ENCODE peak calls at places on chromosomes 1 and 21, in seven cellular contexts. K is endothelial cell of umbilical vein; X is uterus; S is right lobe of liver; Z is CD4-positive, alpha-beta T cell; J is stomach; L is aorta. R is an unnamed sample. For H3K9me3, the result is how much of the 10 kb centered on the place peaks cover.

GRCh38 chr1:19250629-19251304 is 557 bp downstream of the EMC1 start:
- DNase-seq in K (no peak), X (no peak), S (no peak), Z (no peak), J (no peak), L (no peak), R (no peak)

GRCh38 chr1:223076382-223076781 is 66.7 kb downstream of the TLR5 start:
- DNase-seq in K (no peak), X (no peak), S (no peak), Z (no peak), J (no peak), L (no peak), R (no peak)

GRCh38 chr1:196309386-196309785 is 298.9 kb downstream of the KCNT2 start:
- DNase-seq in K (peak), X (no peak), S (no peak), Z (no peak), J (no peak), L (no peak), R (no peak)

GRCh38 chr1:30257322-30257721 is 466.1 kb downstream of the MATN1 start:
- DNase-seq in K (no peak), X (no peak), S (no peak), Z (no peak), J (no peak), L (no peak), R (no peak)

GRCh38 chr1:42340093-42340492 is 5.1 kb upstream of the FOXJ3 start:
- DNase-seq in K (no peak), X (no peak), S (no peak), Z (no peak), J (peak), L (no peak), R (no peak)

GRCh38 chr1:219215477-219215876 is 41.8 kb downstream of the LYPLAL1 start:
- DNase-seq in K (no peak), X (no peak), S (no peak), Z (no peak), J (no peak), L (no peak), R (no peak)

GRCh38 chr1:150464422-150464826 is 22.8 kb upstream of the TARS2 start:
- DNase-seq in K (peak), X (peak), S (peak), Z (peak), J (peak), L (no peak), R (peak)

GRCh38 chr1:947958-948357 is 11.1 kb downstream of the NOC2L start:
- DNase-seq in K (no peak), X (no peak), S (no peak), Z (no peak), J (no peak), L (no peak), R (no peak)

GRCh38 chr1:109903371-109903930 is 7.2 kb upstream of the CSF1 start:
- DNase-seq in K (no peak), X (no peak), S (no peak), Z (no peak), J (no peak), L (no peak), R (no peak)

GRCh38 chr1:89273324-89273778 is 691 bp upstream of the GBP5 start:
- DNase-seq in K (no peak), X (no peak), S (no peak), Z (no peak), J (no peak), L (no peak), R (no peak)

GRCh38 chr1:241442686-241443085 is 76.9 kb downstream of the FH start:
- DNase-seq in K (no peak), X (no peak), S (no peak), Z (no peak), J (no peak), L (no peak), R (no peak)

GRCh38 chr1:156122519-156123355 is 8.2 kb downstream of the LMNA start:
- DNase-seq in K (peak), X (peak), S (peak), Z (no peak), J (peak), L (peak), R (no peak)

GRCh38 chr1:230681599-230681998 is 32.3 kb downstream of the AGT start:
- DNase-seq in K (peak), X (no peak), S (no peak), Z (no peak), J (no peak), L (no peak), R (no peak)

GRCh38 chr1:77143529-77144121 is 75.6 kb downstream of the PIGK start:
- DNase-seq in K (peak), X (no peak), S (no peak), Z (no peak), J (no peak), L (no peak), R (no peak)

GRCh38 chr1:221816899-221817298 is 75.0 kb upstream of the DUSP10 start:
- DNase-seq in K (no peak), X (no peak), S (no peak), Z (no peak), J (no peak), L (no peak), R (no peak)

GRCh38 chr1:157700305-157700704 is 264 bp downstream of the FCRL3 start:
- DNase-seq in K (no peak), X (no peak), S (no peak), Z (no peak), J (no peak), L (no peak), R (no peak)

GRCh38 chr1:26003262-26003661 is 5.4 kb upstream of the PAFAH2 start:
- DNase-seq in K (no peak), X (no peak), S (no peak), Z (no peak), J (no peak), L (peak), R (no peak)

GRCh38 chr1:235049217-235049616 is 79.4 kb downstream of the TOMM20 start:
- DNase-seq in K (no peak), X (no peak), S (no peak), Z (no peak), J (no peak), L (no peak), R (no peak)

GRCh38 chr1:21436488-21437340 is 3.2 kb upstream of the NBPF3 start:
- DNase-seq in K (no peak), X (no peak), S (no peak), Z (no peak), J (peak), L (no peak), R (no peak)

GRCh38 chr21:33028759-33029511 is 3.2 kb downstream of the OLIG2 start:
- DNase-seq in K (no peak), X (no peak), S (no peak), Z (no peak), J (no peak), L (no peak), R (no peak)

GRCh38 chr21:46627726-46628125 is 7.7 kb upstream of the PRMT2 start:
- DNase-seq in K (no peak), X (no peak), S (no peak), Z (no peak), J (no peak), L (no peak), R (no peak)

GRCh38 chr1:25904942-25905679 is 1.1 kb downstream of the STMN1 start:
- DNase-seq in K (peak), X (peak), S (peak), Z (peak), J (peak), L (peak), R (peak)

GRCh38 chr1:189117072-189117770 is 1360.4 kb downstream of the BRINP3 start:
- DNase-seq in K (no peak), X (no peak), S (no peak), Z (no peak), J (no peak), L (no peak), R (no peak)

GRCh38 chr21:44582980-44583799 is 2.8 kb upstream of the KRTAP10-5 start:
- DNase-seq in K (no peak), X (no peak), S (no peak), Z (no peak), J (no peak), L (no peak), R (no peak)

GRCh38 chr1:164565356-164565755 is 6.4 kb downstream of the PBX1 start:
- DNase-seq in K (no peak), X (no peak), S (no peak), Z (no peak), J (no peak), L (no peak), R (no peak)

GRCh38 chr21:40210251-40210650 is 343.0 kb downstream of the PCP4 start:
- DNase-seq in K (no peak), X (no peak), S (no peak), Z (no peak), J (no peak), L (no peak), R (no peak)
- H3K9me3 ChIP-seq in K (under half), X (under half), S (under half), Z (under half), J (under half), L (under half), R (under half)

GRCh38 chr1:15992187-15992553 is 11.9 kb upstream of the SRARP start:
- DNase-seq in K (no peak), X (no peak), S (no peak), Z (no peak), J (no peak), L (no peak), R (no peak)

GRCh38 chr1:15989776-15990175 is 13.9 kb upstream of the ZBTB17 start:
- DNase-seq in K (no peak), X (no peak), S (no peak), Z (no peak), J (no peak), L (no peak), R (no peak)

GRCh38 chr1:15991427-15992186 is 12.4 kb upstream of the SRARP start:
- DNase-seq in K (no peak), X (no peak), S (no peak), Z (no peak), J (no peak), L (no peak), R (no peak)

GRCh38 chr1:15985611-15986272 is 9.8 kb upstream of the ZBTB17 start:
- DNase-seq in K (no peak), X (no peak), S (no peak), Z (no peak), J (no peak), L (no peak), R (no peak)

DNA sequence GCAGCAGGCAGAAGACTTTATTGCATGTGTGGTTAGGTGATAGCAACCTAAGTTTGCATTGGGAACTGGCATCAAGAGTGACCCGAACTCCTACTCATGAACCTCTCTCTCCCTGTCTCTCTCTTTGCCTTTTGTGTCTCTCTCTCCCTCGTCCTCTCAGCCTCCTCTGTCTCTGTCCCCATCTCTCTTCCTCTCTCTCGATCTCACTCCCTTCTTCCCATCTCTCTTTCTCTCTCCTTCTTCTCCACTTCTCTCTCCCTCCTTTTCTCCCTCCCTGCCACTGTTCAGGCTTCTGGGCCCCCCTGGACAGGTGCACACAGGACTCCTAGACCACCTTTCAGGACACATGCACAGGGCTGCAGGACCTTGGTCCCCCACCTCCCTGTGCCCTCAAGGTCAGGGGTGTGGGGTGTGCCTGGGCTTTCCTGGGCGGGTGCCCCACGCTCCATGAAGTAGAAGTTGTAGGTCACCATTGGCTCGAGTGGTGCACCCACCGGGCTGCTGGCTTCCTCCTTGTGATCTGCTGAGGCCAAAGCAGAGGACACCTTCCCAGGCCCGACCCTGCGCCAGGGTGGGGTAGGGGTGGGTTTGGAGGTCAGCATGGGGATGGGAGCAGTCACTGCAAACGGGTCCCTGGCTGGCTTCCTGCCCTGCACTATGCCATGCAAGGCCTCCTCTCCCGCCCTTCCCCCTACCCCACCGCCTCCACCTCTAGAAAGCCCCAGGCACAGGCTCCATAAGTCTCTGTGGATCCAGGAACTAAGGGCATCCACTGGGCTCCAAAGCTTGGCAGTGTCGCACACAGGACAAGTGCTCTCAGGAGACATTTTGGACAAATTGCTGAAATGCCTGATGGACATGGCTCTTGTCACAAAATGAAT is 13.2 kb upstream of the ZBTB17 start:
- DNase-seq in K (no peak), X (no peak), S (no peak), Z (no peak), J (no peak), L (no peak), R (no peak)
- H3K9me3 ChIP-seq in K (under half), X (under half), S (under half), Z (under half), J (under half), L (under half), R (under half)

GRCh38 chr1:245363821-245364220 is 209.0 kb downstream of the KIF26B start:
- DNase-seq in K (no peak), X (no peak), S (no peak), Z (no peak), J (no peak), L (no peak), R (no peak)
- H3K9me3 ChIP-seq in K (under half), X (under half), S (under half), Z (under half), J (under half), L (under half), R (under half)

GRCh38 chr1:47643506-47644215 is 205.8 kb downstream of the FOXD2 start:
- DNase-seq in K (no peak), X (peak), S (no peak), Z (no peak), J (no peak), L (no peak), R (no peak)

GRCh38 chr1:47647327-47647845 is 209.5 kb downstream of the FOXD2 start:
- DNase-seq in K (no peak), X (no peak), S (no peak), Z (no peak), J (no peak), L (no peak), R (no peak)

GRCh38 chr1:47644216-47644581 is 206.4 kb downstream of the FOXD2 start:
- DNase-seq in K (no peak), X (no peak), S (no peak), Z (no peak), J (no peak), L (no peak), R (no peak)

GRCh38 chr1:47650205-47650604 is 212.4 kb downstream of the FOXD2 start:
- DNase-seq in K (peak), X (no peak), S (peak), Z (no peak), J (peak), L (no peak), R (no peak)

GRCh38 chr1:47646676-47647075 is 208.8 kb downstream of the FOXD2 start:
- DNase-seq in K (no peak), X (no peak), S (no peak), Z (no peak), J (no peak), L (no peak), R (no peak)
- H3K9me3 ChIP-seq in K (under half), X (under half), S (under half), Z (under half), J (under half), L (under half), R (under half)

DNA sequence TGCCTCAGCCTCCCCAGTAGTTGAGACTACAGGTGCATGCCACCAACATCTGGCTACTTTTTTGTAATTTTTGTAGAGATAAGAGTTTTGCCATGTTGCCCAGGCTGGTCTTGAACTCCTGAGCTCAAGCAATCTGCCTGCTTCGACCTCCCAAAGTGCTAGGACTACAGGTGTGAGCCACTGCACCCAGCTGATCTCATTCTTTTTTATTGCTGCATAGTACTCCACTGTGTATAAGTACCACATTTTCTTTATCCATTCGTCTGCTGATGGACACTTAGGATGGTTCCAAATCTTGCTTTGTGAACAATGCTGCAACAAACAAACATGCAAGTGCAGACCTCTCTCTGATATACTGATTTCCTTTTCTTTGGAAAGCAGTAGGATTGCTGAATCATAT is 59.5 kb downstream of the UROD start:
- DNase-seq in K (no peak), X (no peak), S (no peak), Z (no peak), J (no peak), L (no peak), R (no peak)
- H3K9me3 ChIP-seq in K (under half), X (under half), S (under half), Z (under half), J (under half), L (under half), R (under half)

GRCh38 chr1:247047260-247047659 is 31.4 kb downstream of the ZNF670 start:
- DNase-seq in K (no peak), X (no peak), S (no peak), Z (no peak), J (no peak), L (no peak), R (no peak)
- H3K9me3 ChIP-seq in K (under half), X (under half), S (under half), Z (half or more), J (half or more), L (under half), R (under half)

DNA sequence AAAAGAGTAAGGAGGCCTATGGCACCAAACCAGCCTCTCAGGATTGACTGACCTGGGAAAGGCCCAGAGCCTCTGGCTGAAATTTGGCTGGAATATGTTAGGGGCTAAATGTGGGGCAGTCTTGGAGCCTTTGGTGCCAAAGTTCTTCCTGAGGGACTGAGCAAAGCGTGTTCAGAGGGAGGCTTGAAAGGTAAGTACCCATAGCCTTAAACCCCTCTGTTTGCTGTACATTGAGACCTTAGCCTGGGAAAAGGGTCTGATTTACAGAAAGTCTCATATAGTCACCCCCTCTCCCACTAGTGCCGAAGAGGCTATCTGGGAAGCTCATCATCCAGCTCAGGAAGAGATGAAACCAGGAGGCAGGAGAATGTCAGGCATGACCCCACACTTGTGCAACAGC is at the start of gene LCE4A:
- DNase-seq in K (no peak), X (no peak), S (no peak), Z (no peak), J (no peak), L (no peak), R (no peak)
- H3K9me3 ChIP-seq in K (under half), X (under half), S (under half), Z (under half), J (under half), L (under half), R (under half)

GRCh38 chr21:10418649-10419048 is 102.7 kb upstream of the TPTE start:
- DNase-seq in K (no peak), X (no peak), S (no peak), Z (no peak), J (no peak), L (no peak), R (no peak)
- H3K9me3 ChIP-seq in K (under half), X (under half), S (under half), Z (under half), J (half or more), L (under half), R (under half)

R was measured in T-helper 17 cell.